ENCODE peak calls at places on chromosomes 6 and 20, in four cellular contexts. One of them, this sample, is unnamed.

GRCh38 chr6:25448965-25449538 is 169.9 kb downstream of the CARMIL1 start:
- DNase-seq in K562: no peak
- DNase-seq in GM12878: no peak
- DNase-seq in GM12891: no peak
- DNase-seq in this sample: no peak

GRCh38 chr6:25017932-25018581 is 82.3 kb upstream of the RIPOR2 start:
- DNase-seq in K562: peak
- DNase-seq in GM12878: no peak
- DNase-seq in GM12891: peak
- DNase-seq in this sample: peak

GRCh38 chr6:15352884-15353283 is 107.0 kb downstream of the JARID2 start:
- DNase-seq in K562: no peak
- DNase-seq in GM12891: no peak
- DNase-seq in GM12878: no peak
- DNase-seq in this sample: no peak

GRCh38 chr6:148969679-148970078 is 222.8 kb downstream of the UST start:
- DNase-seq in GM12878: no peak
- DNase-seq in GM12891: no peak
- DNase-seq in K562: no peak
- DNase-seq in this sample: no peak

GRCh38 chr6:138833819-138834539 is 38.1 kb downstream of the ECT2L start:
- DNase-seq in K562: no peak
- DNase-seq in GM12878: no peak
- DNase-seq in GM12891: no peak
- DNase-seq in this sample: no peak

GRCh38 chr6:20213271-20213798 is 1.1 kb upstream of the MBOAT1 start:
- DNase-seq in GM12891: no peak
- DNase-seq in K562: peak
- DNase-seq in GM12878: no peak
- DNase-seq in this sample: peak

GRCh38 chr6:146277142-146277541 is 248.3 kb downstream of the GRM1 start:
- DNase-seq in GM12878: no peak
- DNase-seq in GM12891: no peak
- DNase-seq in K562: no peak
- DNase-seq in this sample: no peak

GRCh38 chr6:142009647-142010046 is 123.1 kb upstream of the GJE1 start:
- DNase-seq in K562: peak
- DNase-seq in GM12878: no peak
- DNase-seq in GM12891: no peak
- DNase-seq in this sample: no peak

GRCh38 chr6:1940381-1940780 is 305.0 kb downstream of the GMDS start:
- DNase-seq in GM12878: peak
- DNase-seq in GM12891: peak
- DNase-seq in K562: no peak
- DNase-seq in this sample: no peak

GRCh38 chr6:20274115-20274514 is 61.8 kb upstream of the MBOAT1 start:
- DNase-seq in K562: no peak
- DNase-seq in GM12891: no peak
- DNase-seq in GM12878: no peak
- DNase-seq in this sample: no peak

GRCh38 chr6:30769088-30769852 is 24.9 kb upstream of the IER3 start:
- DNase-seq in K562: peak
- DNase-seq in GM12878: no peak
- DNase-seq in GM12891: no peak
- DNase-seq in this sample: peak

GRCh38 chr6:12490904-12491571 is 200.9 kb downstream of the EDN1 start:
- DNase-seq in GM12878: no peak
- DNase-seq in GM12891: no peak
- DNase-seq in K562: no peak
- DNase-seq in this sample: no peak

GRCh38 chr6:26592649-26593048 is 4.1 kb upstream of the ABT1 start:
- DNase-seq in GM12878: no peak
- DNase-seq in K562: peak
- DNase-seq in GM12891: no peak
- DNase-seq in this sample: no peak

GRCh38 chr6:89122625-89123024 is 4.8 kb upstream of the SRSF12 start:
- DNase-seq in GM12891: no peak
- DNase-seq in GM12878: no peak
- DNase-seq in K562: no peak
- DNase-seq in this sample: peak

GRCh38 chr6:107965746-107966145 is 7.7 kb upstream of the SEC63 start:
- DNase-seq in GM12878: no peak
- DNase-seq in GM12891: no peak
- DNase-seq in K562: no peak
- DNase-seq in this sample: no peak
- TF ChIP-seq SPI1 in GM12878: no peak
- TF ChIP-seq SPI1 in GM12891: no peak
- TF ChIP-seq SPI1 in K562: no peak
- TF ChIP-seq SPI1 in this sample: no peak

DNA sequence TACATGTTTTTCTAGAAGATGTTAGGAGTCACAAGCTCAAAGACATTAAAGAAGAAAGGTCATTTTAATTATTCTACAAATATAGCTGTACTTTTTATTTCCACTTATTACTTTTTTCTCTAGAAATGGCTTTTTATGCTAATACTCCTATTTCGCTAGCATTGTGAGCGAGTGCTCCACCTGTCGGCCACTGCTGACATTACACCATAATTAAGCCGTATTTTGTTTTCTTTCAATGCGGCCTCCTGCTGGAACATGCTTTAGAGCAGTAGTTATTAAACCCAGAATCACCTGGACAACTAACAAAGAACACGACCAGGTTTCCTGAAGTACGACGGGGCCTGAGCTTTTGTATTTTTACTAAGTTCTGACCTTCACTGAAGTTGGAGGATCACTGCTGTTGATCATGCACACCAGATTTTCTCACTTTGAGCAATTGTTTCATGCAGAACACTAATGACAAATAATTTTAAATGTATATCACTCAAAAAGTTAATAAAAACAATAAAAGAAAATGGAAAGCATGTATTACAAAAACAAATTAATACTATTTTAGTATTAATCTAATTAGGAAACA is 74.1 kb upstream of the PAK5 start:
- DNase-seq in GM12878: no peak
- DNase-seq in GM12891: no peak
- DNase-seq in K562: peak
- DNase-seq in this sample: peak
- TF ChIP-seq SPI1 in GM12878: no peak
- TF ChIP-seq SPI1 in GM12891: no peak
- TF ChIP-seq SPI1 in K562: no peak
- TF ChIP-seq SPI1 in this sample: no peak

GRCh38 chr6:104640141-104640700 is 219.5 kb downstream of the HACE1 start:
- DNase-seq in GM12891: no peak
- DNase-seq in K562: no peak
- DNase-seq in GM12878: no peak
- DNase-seq in this sample: no peak
- TF ChIP-seq SPI1 in GM12891: no peak
- TF ChIP-seq SPI1 in K562: no peak
- TF ChIP-seq SPI1 in GM12878: no peak
- TF ChIP-seq SPI1 in this sample: no peak

GRCh38 chr20:63612276-63612931 is 14.5 kb downstream of the GMEB2 start:
- DNase-seq in GM12891: no peak
- DNase-seq in GM12878: no peak
- DNase-seq in K562: no peak
- DNase-seq in this sample: peak
- TF ChIP-seq SPI1 in GM12891: no peak
- TF ChIP-seq SPI1 in GM12878: no peak
- TF ChIP-seq SPI1 in K562: no peak
- TF ChIP-seq SPI1 in this sample: peak

GRCh38 chr20:35792740-35793139 is 20.9 kb downstream of the PHF20 start:
- DNase-seq in GM12891: no peak
- DNase-seq in GM12878: no peak
- DNase-seq in K562: no peak
- DNase-seq in this sample: no peak

GRCh38 chr20:35801865-35802264 is 30.1 kb downstream of the PHF20 start:
- DNase-seq in GM12891: no peak
- DNase-seq in GM12878: no peak
- DNase-seq in K562: no peak
- DNase-seq in this sample: no peak

GRCh38 chr20:35791823-35792222 is 20.0 kb downstream of the PHF20 start:
- DNase-seq in GM12891: no peak
- DNase-seq in GM12878: no peak
- DNase-seq in K562: no peak
- DNase-seq in this sample: peak

GRCh38 chr20:35791097-35791496 is 19.3 kb downstream of the PHF20 start:
- DNase-seq in GM12891: no peak
- DNase-seq in GM12878: no peak
- DNase-seq in K562: no peak
- DNase-seq in this sample: no peak

DNA sequence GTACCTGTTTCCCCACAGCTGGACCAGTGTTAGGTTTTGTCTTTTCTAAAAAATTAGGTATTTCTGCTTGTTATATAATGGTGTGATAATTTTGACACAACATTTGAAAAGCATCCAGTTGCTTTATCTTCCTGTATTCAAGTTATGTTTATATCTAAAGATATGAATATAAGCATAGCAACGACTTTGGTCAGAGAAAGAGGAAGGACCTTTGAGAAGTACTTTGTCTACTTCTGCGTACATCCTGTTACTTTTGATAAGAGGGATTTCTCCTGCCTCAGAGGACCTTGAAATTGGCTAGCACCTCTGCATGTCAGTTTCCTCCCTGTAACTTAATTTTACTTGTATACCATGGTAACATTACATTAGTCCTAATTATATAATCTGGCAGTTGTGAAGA is 24.7 kb downstream of the PHF20 start:
- DNase-seq in GM12891: no peak
- DNase-seq in K562: no peak
- DNase-seq in GM12878: no peak
- DNase-seq in this sample: peak
- TF ChIP-seq SPI1 in GM12891: no peak
- TF ChIP-seq SPI1 in K562: peak
- TF ChIP-seq SPI1 in GM12878: no peak
- TF ChIP-seq SPI1 in this sample: peak

GRCh38 chr20:15930324-15931305 is 642.6 kb downstream of the KIF16B start:
- DNase-seq in GM12891: no peak
- DNase-seq in K562: no peak
- DNase-seq in GM12878: no peak
- DNase-seq in this sample: no peak
- TF ChIP-seq SPI1 in GM12891: no peak
- TF ChIP-seq SPI1 in K562: no peak
- TF ChIP-seq SPI1 in GM12878: no peak
- TF ChIP-seq SPI1 in this sample: no peak

GRCh38 chr20:38840053-38840893 is 34.8 kb downstream of the PPP1R16B start:
- DNase-seq in K562: peak
- DNase-seq in GM12878: no peak
- DNase-seq in GM12891: no peak
- DNase-seq in this sample: no peak
- TF ChIP-seq SPI1 in K562: no peak
- TF ChIP-seq SPI1 in GM12878: no peak
- TF ChIP-seq SPI1 in GM12891: no peak
- TF ChIP-seq SPI1 in this sample: no peak

DNA sequence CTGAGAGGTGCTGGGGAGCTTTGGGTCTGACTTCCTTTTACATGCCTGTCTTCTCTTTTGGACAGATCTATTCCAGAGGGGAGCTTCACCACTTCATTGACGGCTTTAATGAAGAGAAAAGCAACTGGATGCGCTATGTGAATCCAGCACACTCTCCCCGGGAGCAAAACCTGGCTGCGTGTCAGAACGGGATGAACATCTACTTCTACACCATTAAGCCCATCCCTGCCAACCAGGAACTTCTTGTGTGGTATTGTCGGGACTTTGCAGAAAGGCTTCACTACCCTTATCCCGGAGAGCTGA is 13.1 kb downstream of the PRDM1 start:
- DNase-seq in GM12891: no peak
- DNase-seq in GM12878: no peak
- DNase-seq in K562: no peak
- DNase-seq in this sample: no peak
- TF ChIP-seq SPI1 in GM12891: no peak
- TF ChIP-seq SPI1 in GM12878: no peak
- TF ChIP-seq SPI1 in K562: no peak
- TF ChIP-seq SPI1 in this sample: no peak